ENCODE peak calls at places on chromosome 11, in four cellular contexts. D is GM12878, U is WTC11, O is K562. B is an unnamed sample.

GRCh38 chr11:118060081-118060661 is 16.7 kb upstream of the TMPRSS4 start:
- DNase-seq in D (no peak), U (no peak), O (no peak), B (no peak)

GRCh38 chr11:120023120-120023519 is 114.8 kb downstream of the TRIM29 start:
- DNase-seq in O (no peak), D (no peak), U (peak), B (no peak)

GRCh38 chr11:97502201-97502600 is 1112.4 kb downstream of the JRKL start:
- DNase-seq in D (no peak), U (no peak), O (no peak), B (no peak)

GRCh38 chr11:67376421-67376820 is 3.0 kb upstream of the CLCF1 start:
- DNase-seq in U (no peak), O (no peak), D (no peak), B (no peak)

GRCh38 chr11:8168485-8169257 is at the start of gene RIC3:
- DNase-seq in U (peak), D (no peak), O (no peak), B (peak)

GRCh38 chr11:67354314-67355022 is 1.1 kb upstream of the POLD4 start:
- DNase-seq in D (no peak), O (peak), U (no peak), B (no peak)

GRCh38 chr11:47186937-47187681 is 875 bp upstream of the PACSIN3 start:
- DNase-seq in D (no peak), O (peak), U (peak), B (peak)

GRCh38 chr11:30041171-30041570 is 24.3 kb upstream of the KCNA4 start:
- DNase-seq in D (no peak), U (no peak), O (no peak), B (no peak)

GRCh38 chr11:116373107-116373506 is 399.7 kb downstream of the BUD13 start:
- DNase-seq in D (no peak), O (no peak), U (no peak), B (no peak)

GRCh38 chr11:662689-663274 is 25.7 kb downstream of the DRD4 start:
- DNase-seq in D (no peak), O (peak), U (peak), B (peak)

GRCh38 chr11:134762248-134763029 is 350.4 kb upstream of the B3GAT1 start:
- DNase-seq in O (peak), U (no peak), D (no peak), B (no peak)

GRCh38 chr11:81647374-81647773 is 1086.3 kb downstream of the FAM181B start:
- DNase-seq in U (no peak), D (no peak), O (no peak), B (no peak)

GRCh38 chr11:110728883-110729282 is 16.6 kb upstream of the ARHGAP20 start:
- DNase-seq in O (no peak), D (no peak), U (no peak), B (no peak)

GRCh38 chr11:75867778-75868374 is 52.9 kb downstream of the UVRAG start:
- DNase-seq in U (no peak), O (peak), D (peak), B (peak)

GRCh38 chr11:104999716-105000115 is 23.3 kb downstream of the CASP5 start:
- DNase-seq in O (no peak), U (no peak), D (no peak), B (no peak)

GRCh38 chr11:105000797-105001196 is 22.2 kb downstream of the CASP5 start:
- DNase-seq in O (peak), U (peak), D (peak), B (no peak)

GRCh38 chr11:104997288-104997687 is 25.7 kb downstream of the CASP5 start:
- DNase-seq in O (no peak), U (no peak), D (no peak), B (no peak)

GRCh38 chr11:105003151-105003550 is 19.8 kb downstream of the CASP5 start:
- DNase-seq in D (no peak), U (no peak), O (no peak), B (no peak)

DNA sequence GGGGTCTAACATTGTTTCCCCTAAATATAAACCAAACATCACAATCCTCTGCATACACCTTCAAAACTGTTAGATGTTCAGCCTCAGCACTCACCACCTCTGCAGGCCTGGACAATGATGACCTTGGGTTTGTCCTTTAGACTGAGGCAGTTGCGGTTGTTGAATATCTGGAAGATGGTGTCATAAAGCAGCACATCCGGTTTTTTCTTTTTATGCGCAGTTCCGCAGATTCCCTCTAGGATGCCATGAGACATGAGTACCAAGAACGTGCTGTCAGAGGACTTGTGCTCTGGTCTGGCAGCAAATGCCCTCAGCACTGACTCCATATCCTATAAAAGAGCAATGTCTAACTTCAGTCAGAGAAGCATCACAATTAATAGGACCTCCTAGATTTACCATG is 22.8 kb downstream of the CASP5 start:
- DNase-seq in D (no peak), O (no peak), U (peak), B (no peak)
- TF ChIP-seq USF1 in D (no peak), O (no peak), U (no peak), B (no peak)

GRCh38 chr11:71483689-71484088 is 30.7 kb downstream of the NADSYN1 start:
- DNase-seq in O (no peak), U (no peak), D (no peak), B (no peak)

GRCh38 chr11:71482216-71482615 is 29.2 kb downstream of the NADSYN1 start:
- DNase-seq in D (no peak), U (no peak), O (no peak), B (no peak)

GRCh38 chr11:71478216-71478840 is 25.3 kb downstream of the NADSYN1 start:
- DNase-seq in D (no peak), O (no peak), U (no peak), B (no peak)

GRCh38 chr11:71482746-71483364 is 29.9 kb downstream of the NADSYN1 start:
- DNase-seq in U (no peak), O (no peak), D (no peak), B (no peak)

DNA sequence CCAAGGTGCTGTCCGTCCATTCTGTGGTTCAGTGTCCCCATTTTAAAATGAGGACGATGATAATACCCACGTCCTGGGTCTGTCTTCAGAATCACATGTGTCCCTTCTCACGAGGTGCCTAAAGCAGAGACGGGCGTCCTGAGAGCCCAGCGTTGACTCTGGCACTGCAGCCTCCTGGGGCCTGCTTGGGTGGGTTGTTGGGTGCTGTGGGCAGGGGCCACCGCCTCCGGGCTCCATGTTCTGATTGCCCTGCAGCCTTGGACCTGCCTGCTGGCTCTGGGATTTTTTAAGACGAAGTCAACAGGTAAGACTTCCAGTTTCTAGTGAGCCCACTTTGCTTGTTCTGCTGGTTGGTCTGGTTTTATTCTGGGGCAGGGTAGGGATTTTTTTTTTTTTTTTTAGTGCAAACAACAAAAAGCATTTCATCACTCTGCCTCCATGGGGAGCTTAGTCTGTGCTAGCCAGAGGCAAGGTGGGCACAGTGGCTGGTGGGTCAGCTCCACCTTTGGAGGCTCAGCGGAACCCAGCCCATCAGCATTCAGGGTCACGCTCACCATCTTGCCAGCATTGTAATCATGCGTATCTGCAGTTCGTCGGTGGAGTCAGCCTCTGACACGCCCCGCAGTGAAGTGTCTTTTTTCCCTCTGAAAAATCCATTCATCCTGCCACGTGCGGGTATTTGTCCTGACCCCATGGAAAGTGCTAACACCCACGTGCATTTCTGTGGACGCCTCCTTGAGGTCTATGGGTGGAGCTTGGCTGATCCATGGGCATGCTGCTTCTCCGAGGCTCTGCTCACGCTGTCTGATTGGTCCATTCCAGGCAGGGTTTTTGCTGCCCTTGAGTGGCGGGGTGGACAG is 28.3 kb downstream of the NADSYN1 start:
- DNase-seq in U (no peak), D (no peak), O (no peak), B (no peak)
- TF ChIP-seq USF1 in U (no peak), D (no peak), O (no peak), B (no peak)

DNA sequence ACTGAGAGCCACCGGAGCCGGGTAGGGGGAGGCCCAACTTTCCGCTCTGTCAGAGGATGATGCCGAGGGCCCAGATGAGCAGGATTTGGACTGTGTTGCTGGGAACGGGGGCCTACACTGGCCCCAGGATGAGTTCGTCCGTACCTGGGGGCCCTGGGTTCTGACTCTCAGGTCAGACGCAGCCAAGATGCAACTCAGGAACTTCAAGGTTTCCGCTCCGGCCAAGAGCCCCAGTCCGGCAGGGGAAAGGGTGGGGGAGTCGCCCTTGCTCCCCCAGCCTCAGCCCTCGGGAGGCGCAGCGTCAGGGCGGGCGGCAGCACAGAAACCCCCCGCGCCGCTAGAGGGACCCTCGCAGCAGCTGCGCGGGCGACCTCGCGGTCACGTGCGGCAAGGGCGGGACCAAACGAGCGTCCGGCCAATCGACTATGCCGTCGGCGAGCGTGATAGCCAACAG is 241 bp upstream of the ARL2 start:
- DNase-seq in U (peak), D (peak), O (peak), B (peak)
- TF ChIP-seq USF1 in U (peak), D (peak), O (peak), B (peak)

GRCh38 chr11:72577271-72577681 is 96.9 kb downstream of the PDE2A start:
- DNase-seq in U (peak), D (no peak), O (no peak), B (no peak)

GRCh38 chr11:72576661-72577060 is 97.6 kb downstream of the PDE2A start:
- DNase-seq in O (no peak), U (no peak), D (no peak), B (no peak)

GRCh38 chr11:72574534-72575460 is 99.4 kb downstream of the PDE2A start:
- DNase-seq in O (no peak), D (no peak), U (no peak), B (no peak)

GRCh38 chr11:72575533-72576170 is 98.6 kb downstream of the PDE2A start:
- DNase-seq in U (no peak), O (no peak), D (no peak), B (no peak)

DNA sequence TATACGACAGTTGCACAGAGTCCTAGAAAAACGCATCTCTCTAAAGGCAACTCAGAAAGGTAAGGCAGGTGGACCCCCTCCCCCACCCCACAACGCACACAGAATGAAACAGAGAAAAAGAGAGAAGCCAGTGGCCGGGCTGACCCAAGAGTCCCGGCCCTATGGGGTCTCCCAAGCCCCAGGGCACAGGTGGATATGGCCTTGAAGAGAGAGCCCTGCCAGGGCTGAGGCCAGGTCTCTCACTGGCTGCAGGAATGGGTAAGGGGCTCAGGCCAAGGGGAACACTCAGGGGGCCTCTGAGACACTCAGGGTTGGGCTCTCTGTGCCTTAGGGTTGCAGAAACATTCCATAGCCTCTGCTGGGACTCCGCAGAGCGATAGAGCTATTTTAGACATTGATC is 98.0 kb downstream of the PDE2A start:
- DNase-seq in U (no peak), D (no peak), O (no peak), B (no peak)
- TF ChIP-seq USF1 in U (no peak), D (no peak), O (no peak), B (no peak)

DNA sequence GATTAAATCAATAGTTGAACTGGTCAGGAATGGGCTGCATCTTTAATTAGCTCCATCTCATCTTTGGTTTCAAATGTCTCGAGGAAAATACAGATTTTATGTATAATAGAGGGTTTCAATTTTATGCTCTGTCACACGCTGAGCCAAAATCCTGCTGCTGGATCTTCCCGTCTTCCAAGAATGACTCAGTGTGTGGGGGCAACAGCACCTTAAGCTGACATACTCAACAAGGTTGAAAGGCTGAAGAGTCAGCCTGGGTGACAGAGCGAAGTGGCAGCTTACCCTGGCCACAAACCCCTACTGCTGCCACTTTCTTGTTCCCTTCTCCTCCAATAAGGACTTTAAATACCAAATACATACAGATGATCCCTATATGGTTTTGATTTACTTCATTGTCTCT is 9.0 kb upstream of the PCF11 start:
- DNase-seq in U (no peak), D (no peak), O (peak), B (no peak)
- TF ChIP-seq USF1 in U (no peak), D (no peak), O (no peak), B (no peak)

DNA sequence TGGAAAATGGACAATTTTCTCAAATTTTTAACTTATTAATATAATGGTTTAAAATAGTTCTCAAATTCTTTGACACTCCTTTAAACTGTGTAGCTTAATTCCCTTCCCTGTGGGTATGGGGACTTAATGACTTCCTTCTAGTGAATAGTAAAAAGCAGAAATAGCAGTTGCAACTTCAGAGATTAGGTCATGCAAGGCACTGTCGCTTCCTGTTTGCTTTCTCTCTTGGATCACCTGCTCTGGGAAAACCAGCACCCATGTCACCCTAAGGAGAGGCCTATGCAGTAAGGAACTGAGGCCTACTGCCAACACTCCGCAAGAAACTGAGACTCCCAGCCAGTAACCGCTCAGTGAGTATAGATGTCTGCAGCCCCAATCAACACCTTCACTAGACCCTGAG is 5.5 kb upstream of the PANX3 start:
- DNase-seq in O (no peak), U (no peak), D (no peak), B (no peak)
- TF ChIP-seq USF1 in O (no peak), U (no peak), D (no peak), B (no peak)

GRCh38 chr11:38648597-38648996 is 2050.6 kb upstream of the RAG2 start:
- DNase-seq in O (no peak), D (no peak), U (no peak), B (no peak)

GRCh38 chr11:38640854-38641253 is 2042.8 kb upstream of the RAG2 start:
- DNase-seq in U (no peak), O (no peak), D (no peak), B (no peak)

GRCh38 chr11:38646382-38646781 is 2048.3 kb upstream of the RAG2 start:
- DNase-seq in U (no peak), O (no peak), D (no peak), B (no peak)
- TF ChIP-seq USF1 in U (no peak), O (no peak), D (no peak), B (no peak)

DNA sequence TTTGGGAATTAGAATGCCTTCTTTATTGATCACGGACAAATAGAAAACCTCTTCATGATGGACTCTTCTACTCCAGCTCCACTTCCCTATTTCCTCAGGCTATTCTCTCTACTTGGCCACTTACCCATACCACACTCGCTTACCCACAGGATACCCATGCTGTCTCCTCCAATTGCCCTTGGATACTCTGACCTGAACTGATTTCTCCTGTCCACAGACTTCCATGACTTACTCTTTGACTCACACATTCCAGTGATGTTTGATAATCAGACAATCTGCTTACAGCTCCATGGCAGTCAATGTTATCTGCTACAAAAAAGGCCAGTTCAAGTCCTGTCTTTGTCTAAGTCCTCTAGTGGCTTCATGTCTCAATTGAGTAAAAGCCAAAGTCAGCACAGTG is 292.0 kb upstream of the CTSC start:
- DNase-seq in O (no peak), U (no peak), D (no peak), B (no peak)
- TF ChIP-seq USF1 in O (no peak), U (no peak), D (no peak), B (no peak)

DNA sequence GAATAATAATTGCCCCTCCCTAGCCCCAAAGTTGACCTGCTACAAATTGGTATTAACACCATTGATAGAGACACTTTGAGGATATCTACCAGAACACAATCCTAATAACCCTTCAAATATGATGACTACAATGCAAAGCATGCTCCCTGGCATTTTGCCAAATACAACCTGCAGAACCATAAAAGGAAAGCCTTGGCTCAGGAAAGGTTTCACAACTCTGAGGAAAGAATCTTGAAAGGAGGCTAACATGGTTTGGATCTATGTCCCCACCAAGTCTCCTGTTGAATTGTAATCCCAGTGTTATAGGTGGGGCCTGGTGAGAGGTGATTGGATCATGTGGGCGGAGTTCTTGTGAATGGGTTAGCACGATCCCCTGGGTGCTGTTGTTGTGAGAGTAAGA is 140.4 kb upstream of the ARHGAP42 start:
- DNase-seq in U (no peak), D (no peak), O (no peak), B (no peak)
- TF ChIP-seq USF1 in U (no peak), D (no peak), O (no peak), B (no peak)

B was measured in SK-N-SH.